ENCODE peak calls at places on chromosome 9, in ten cellular contexts. One of them, this sample, is unnamed.

GRCh38 chr9:91214867-91215266 is 146.9 kb downstream of the AUH start:
- DNase-seq in T follicular helper cell: no peak
- DNase-seq in stimulated activated CD4-positive, alpha-beta T cell treated with anti-CD3 and anti-CD28 coated beads, Interleukin-1b, Interleukin-23, amount 100 ng/mL, for 24 hours: no peak
- DNase-seq in activated naive CD4-positive, alpha-beta T cell: no peak
- DNase-seq in esophagus squamous epithelium: no peak
- DNase-seq in heart left ventricle: no peak
- DNase-seq in activated CD4-positive, alpha-beta T cell treated with anti-CD3 and anti-CD28 coated beads, Interleukin-2, amount 50 U/mL, for 24 hours: no peak
- DNase-seq in amniotic stem cell: no peak
- DNase-seq in uterus: no peak
- DNase-seq in endothelial cell: no peak
- DNase-seq in this sample: no peak

GRCh38 chr9:113580954-113581311 is 117.4 kb downstream of the RGS3 start:
- DNase-seq in activated naive CD4-positive, alpha-beta T cell: no peak
- DNase-seq in uterus: no peak
- DNase-seq in activated CD4-positive, alpha-beta T cell treated with anti-CD3 and anti-CD28 coated beads, Interleukin-2, amount 50 U/mL, for 24 hours: no peak
- DNase-seq in amniotic stem cell: no peak
- DNase-seq in stimulated activated CD4-positive, alpha-beta T cell treated with anti-CD3 and anti-CD28 coated beads, Interleukin-1b, Interleukin-23, amount 100 ng/mL, for 24 hours: no peak
- DNase-seq in T follicular helper cell: no peak
- DNase-seq in esophagus squamous epithelium: no peak
- DNase-seq in heart left ventricle: no peak
- DNase-seq in endothelial cell: no peak
- DNase-seq in this sample: no peak

GRCh38 chr9:76438841-76439588 is 20.0 kb upstream of the GCNT1 start:
- DNase-seq in heart left ventricle: no peak
- DNase-seq in activated naive CD4-positive, alpha-beta T cell: no peak
- DNase-seq in activated CD4-positive, alpha-beta T cell treated with anti-CD3 and anti-CD28 coated beads, Interleukin-2, amount 50 U/mL, for 24 hours: no peak
- DNase-seq in stimulated activated CD4-positive, alpha-beta T cell treated with anti-CD3 and anti-CD28 coated beads, Interleukin-1b, Interleukin-23, amount 100 ng/mL, for 24 hours: no peak
- DNase-seq in esophagus squamous epithelium: no peak
- DNase-seq in uterus: no peak
- DNase-seq in endothelial cell: no peak
- DNase-seq in amniotic stem cell: no peak
- DNase-seq in T follicular helper cell: no peak
- DNase-seq in this sample: no peak

GRCh38 chr9:38066167-38066906 is 2.7 kb downstream of the SHB start:
- DNase-seq in T follicular helper cell: no peak
- DNase-seq in heart left ventricle: no peak
- DNase-seq in esophagus squamous epithelium: no peak
- DNase-seq in amniotic stem cell: no peak
- DNase-seq in activated naive CD4-positive, alpha-beta T cell: no peak
- DNase-seq in uterus: no peak
- DNase-seq in activated CD4-positive, alpha-beta T cell treated with anti-CD3 and anti-CD28 coated beads, Interleukin-2, amount 50 U/mL, for 24 hours: no peak
- DNase-seq in endothelial cell: no peak
- DNase-seq in stimulated activated CD4-positive, alpha-beta T cell treated with anti-CD3 and anti-CD28 coated beads, Interleukin-1b, Interleukin-23, amount 100 ng/mL, for 24 hours: no peak
- DNase-seq in this sample: no peak

GRCh38 chr9:133058051-133058450 is 3.7 kb upstream of the CEL start:
- DNase-seq in heart left ventricle: no peak
- DNase-seq in esophagus squamous epithelium: no peak
- DNase-seq in uterus: no peak
- DNase-seq in endothelial cell: no peak
- DNase-seq in stimulated activated CD4-positive, alpha-beta T cell treated with anti-CD3 and anti-CD28 coated beads, Interleukin-1b, Interleukin-23, amount 100 ng/mL, for 24 hours: no peak
- DNase-seq in activated CD4-positive, alpha-beta T cell treated with anti-CD3 and anti-CD28 coated beads, Interleukin-2, amount 50 U/mL, for 24 hours: no peak
- DNase-seq in T follicular helper cell: no peak
- DNase-seq in activated naive CD4-positive, alpha-beta T cell: no peak
- DNase-seq in amniotic stem cell: no peak
- DNase-seq in this sample: no peak

GRCh38 chr9:13139641-13140171 is 139.8 kb downstream of the MPDZ start:
- DNase-seq in activated naive CD4-positive, alpha-beta T cell: no peak
- DNase-seq in amniotic stem cell: peak
- DNase-seq in T follicular helper cell: no peak
- DNase-seq in activated CD4-positive, alpha-beta T cell treated with anti-CD3 and anti-CD28 coated beads, Interleukin-2, amount 50 U/mL, for 24 hours: no peak
- DNase-seq in uterus: no peak
- DNase-seq in stimulated activated CD4-positive, alpha-beta T cell treated with anti-CD3 and anti-CD28 coated beads, Interleukin-1b, Interleukin-23, amount 100 ng/mL, for 24 hours: no peak
- DNase-seq in heart left ventricle: no peak
- DNase-seq in esophagus squamous epithelium: no peak
- DNase-seq in endothelial cell: no peak
- DNase-seq in this sample: no peak

GRCh38 chr9:33447404-33448158 is at the start of gene AQP3:
- DNase-seq in activated naive CD4-positive, alpha-beta T cell: peak
- DNase-seq in T follicular helper cell: peak
- DNase-seq in uterus: peak
- DNase-seq in heart left ventricle: peak
- DNase-seq in activated CD4-positive, alpha-beta T cell treated with anti-CD3 and anti-CD28 coated beads, Interleukin-2, amount 50 U/mL, for 24 hours: peak
- DNase-seq in amniotic stem cell: no peak
- DNase-seq in endothelial cell: peak
- DNase-seq in esophagus squamous epithelium: no peak
- DNase-seq in stimulated activated CD4-positive, alpha-beta T cell treated with anti-CD3 and anti-CD28 coated beads, Interleukin-1b, Interleukin-23, amount 100 ng/mL, for 24 hours: peak
- DNase-seq in this sample: peak

GRCh38 chr9:99647617-99648016 is 174.1 kb upstream of the NR4A3 start:
- DNase-seq in stimulated activated CD4-positive, alpha-beta T cell treated with anti-CD3 and anti-CD28 coated beads, Interleukin-1b, Interleukin-23, amount 100 ng/mL, for 24 hours: no peak
- DNase-seq in activated CD4-positive, alpha-beta T cell treated with anti-CD3 and anti-CD28 coated beads, Interleukin-2, amount 50 U/mL, for 24 hours: no peak
- DNase-seq in heart left ventricle: no peak
- DNase-seq in T follicular helper cell: no peak
- DNase-seq in endothelial cell: no peak
- DNase-seq in activated naive CD4-positive, alpha-beta T cell: no peak
- DNase-seq in amniotic stem cell: no peak
- DNase-seq in esophagus squamous epithelium: no peak
- DNase-seq in uterus: no peak
- DNase-seq in this sample: no peak